ENCODE peak calls at places on chromosomes 11 and 22, in six cellular contexts. T, F, O, J, L and A are unnamed samples.

GRCh38 chr22:49076300-49077035 is 751.2 kb downstream of the BRD1 start:
- DNase-seq in O (no peak), T (no peak), F (no peak), L (peak; percentile 64), J (no peak), A (no peak)

GRCh38 chr11:34105957-34106504 is 602 bp downstream of the NAT10 start:
- DNase-seq in L (no peak), O (no peak), T (peak; percentile 23), F (peak; percentile 56), J (no peak), A (no peak)

GRCh38 chr11:33716236-33716635 is 15.6 kb upstream of the C11orf91 start:
- DNase-seq in L (no peak), T (peak; percentile 60), F (peak; percentile 50), O (no peak), J (peak; percentile 36), A (no peak)

GRCh38 chr11:80980221-80980620 is 1539.4 kb upstream of the TENM4 start:
- DNase-seq in F (no peak), O (no peak), L (no peak), T (peak; percentile 28), J (no peak), A (no peak)

GRCh38 chr11:61579398-61580291 is 1.2 kb downstream of the SYT7 start:
- DNase-seq in L (peak; percentile 65), J (no peak), T (no peak), F (no peak), O (no peak), A (peak; percentile 44)

GRCh38 chr11:119377112-119377901 is 4.2 kb downstream of the USP2 start:
- DNase-seq in O (no peak), L (no peak), T (no peak), F (no peak), J (no peak), A (no peak)

GRCh38 chr22:39291501-39291900 is 27.9 kb downstream of the RPL3 start:
- DNase-seq in J (no peak), L (no peak), T (no peak), F (no peak), O (no peak), A (peak; percentile 46)

GRCh38 chr11:95375881-95376280 is 144.9 kb upstream of the SESN3 start:
- DNase-seq in T (peak; percentile 83), L (no peak), F (peak; percentile 91), J (no peak), O (no peak), A (no peak)

GRCh38 chr11:132158696-132159095 is 788.3 kb downstream of the NTM start:
- DNase-seq in O (no peak), J (no peak), L (no peak), T (no peak), F (peak; percentile 17), A (no peak)

GRCh38 chr11:61775106-61775505 is 17.3 kb downstream of the TMEM258 start:
- DNase-seq in L (no peak), J (no peak), O (no peak), T (no peak), F (no peak), A (no peak)

GRCh38 chr22:43945632-43946390 is 9.4 kb upstream of the SAMM50 start:
- DNase-seq in O (peak; percentile 71), J (peak; percentile 38), L (peak; percentile 90), F (peak; percentile 83), T (peak; percentile 58), A (peak; percentile 71)

GRCh38 chr11:132200303-132200936 is 830.0 kb downstream of the NTM start:
- DNase-seq in J (no peak), O (no peak), F (no peak), T (no peak), L (peak; percentile 56), A (no peak)

GRCh38 chr11:60951909-60952741 is at the start of gene SLC15A3:
- DNase-seq in L (peak; percentile 83), O (no peak), T (peak; percentile 50), F (peak; percentile 73), J (peak; percentile 44), A (peak; percentile 65)

DNA sequence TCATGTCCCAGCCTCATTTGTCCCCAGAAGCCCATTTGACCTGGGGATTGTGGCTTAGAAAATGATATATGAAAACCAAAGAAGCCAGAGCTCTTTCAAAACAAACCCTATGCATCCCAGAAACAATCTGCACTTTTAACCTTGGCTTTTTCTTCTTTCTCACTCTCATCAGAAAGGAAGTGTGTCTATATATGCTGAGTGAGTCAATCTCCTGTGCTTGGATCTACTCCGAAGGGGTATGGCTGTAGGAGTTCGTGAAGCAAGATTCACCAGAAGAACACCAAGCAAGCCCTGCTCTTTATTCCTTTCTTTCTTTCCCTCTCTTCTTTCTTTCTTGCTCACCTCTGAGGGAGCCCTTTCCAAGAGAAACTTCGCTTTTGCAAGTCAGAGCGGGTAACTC is 636 bp downstream of the PAMR1 start:
- DNase-seq in O (no peak), L (no peak), F (peak; percentile 49), J (no peak), T (peak; percentile 57), A (no peak)
- H3K9ac ChIP-seq in O (no peak overlapping the region), L (no peak overlapping the region), F (peak overlapping the region; percentile 67), J (no peak overlapping the region), T (peak overlapping the region; percentile 26), A (no peak overlapping the region)

GRCh38 chr11:64727131-64727530 is 4.1 kb upstream of the NRXN2 start:
- DNase-seq in J (no peak), F (no peak), O (no peak), T (no peak), L (no peak), A (peak; percentile 19)

GRCh38 chr11:64725601-64726139 is 2.7 kb upstream of the NRXN2 start:
- DNase-seq in F (no peak), O (no peak), L (peak; percentile 57), J (no peak), T (no peak), A (peak; percentile 41)

GRCh38 chr11:64726211-64726641 is 3.2 kb upstream of the NRXN2 start:
- DNase-seq in T (no peak), F (no peak), J (no peak), O (no peak), L (no peak), A (peak; percentile 53)

GRCh38 chr11:64728757-64729365 is 5.9 kb upstream of the NRXN2 start:
- DNase-seq in T (no peak), L (peak; percentile 32), J (no peak), F (no peak), O (no peak), A (peak; percentile 20)

GRCh38 chr11:64729851-64730382 is 6.9 kb upstream of the NRXN2 start:
- DNase-seq in O (peak; percentile 33), T (no peak), L (peak; percentile 98), J (peak; percentile 23), F (peak; percentile 15), A (peak; percentile 96)
- H3K9ac ChIP-seq in O (no peak overlapping the region), T (no peak overlapping the region), L (no peak overlapping the region), J (no peak overlapping the region), F (no peak overlapping the region), A (no peak overlapping the region)

DNA sequence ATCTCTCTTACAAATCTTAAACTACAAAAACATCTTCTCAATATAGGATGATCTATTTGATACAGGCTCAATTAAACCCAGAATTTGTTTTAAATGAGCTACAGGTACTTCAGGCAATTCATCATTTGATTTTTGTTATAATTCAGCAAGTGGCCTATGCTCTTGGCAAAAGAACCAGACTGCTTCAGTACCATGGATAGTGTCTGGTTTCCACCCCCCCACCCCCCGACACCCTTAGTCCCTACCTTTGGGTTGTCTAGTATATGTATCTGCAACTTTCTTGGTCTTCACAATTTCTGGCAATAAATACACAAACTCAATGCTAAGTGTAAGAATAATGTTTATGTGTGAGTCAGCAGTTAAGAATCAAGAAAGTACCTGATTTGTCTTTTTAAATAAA is 97.3 kb upstream of the API5 start:
- DNase-seq in L (no peak), T (no peak), O (no peak), J (no peak), F (no peak), A (no peak)
- H3K9ac ChIP-seq in L (no peak overlapping the region), T (no peak overlapping the region), O (no peak overlapping the region), J (no peak overlapping the region), F (no peak overlapping the region), A (no peak overlapping the region)

DNA sequence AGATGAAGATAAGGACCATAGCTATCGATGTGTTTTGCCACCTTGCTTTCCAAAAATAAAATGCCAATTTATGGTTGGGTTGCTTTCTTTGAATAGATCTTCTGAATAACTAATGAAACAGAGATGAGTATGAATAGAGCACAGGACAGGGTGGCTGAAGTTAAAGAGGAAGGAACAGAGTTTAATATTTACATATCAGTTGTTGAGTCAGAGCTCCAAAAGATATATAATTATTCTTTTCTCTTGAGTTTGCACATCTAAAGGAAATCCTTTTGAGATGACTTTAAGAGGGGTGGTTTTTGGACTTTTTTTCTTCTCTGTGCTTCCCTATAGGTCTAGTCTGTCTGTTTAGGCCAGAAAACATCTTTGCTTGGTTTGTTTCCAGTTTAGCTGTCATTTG is 115.2 kb downstream of the DDX10 start:
- DNase-seq in T (no peak), F (no peak), O (no peak), J (no peak), L (no peak), A (no peak)
- H3K9ac ChIP-seq in T (no peak overlapping the region), F (no peak overlapping the region), O (no peak overlapping the region), J (no peak overlapping the region), L (no peak overlapping the region), A (no peak overlapping the region)